ENCODE peak calls at places on chromosome 11, in four cellular contexts. Z, C, O and P are unnamed samples.

GRCh38 chr11:103035656-103036434 is 56.1 kb downstream of the DCUN1D5 start:
- DNase-seq in Z (peak; percentile 43), C (no peak), O (peak; percentile 55), P (peak; percentile 78)

GRCh38 chr11:3225826-3226750 is 6.1 kb downstream of the MRGPRE start:
- DNase-seq in Z (peak; percentile 15), C (no peak), O (no peak), P (no peak)

GRCh38 chr11:119222891-119223290 is 16.8 kb downstream of the CBL start:
- DNase-seq in Z (no peak), C (no peak), O (no peak), P (no peak)

GRCh38 chr11:67266424-67267187 is at the start of gene GRK2:
- DNase-seq in Z (peak; percentile 88), C (no peak), O (no peak), P (peak; percentile 59)

GRCh38 chr11:33086017-33086416 is 46.6 kb downstream of the TCP11L1 start:
- DNase-seq in Z (no peak), C (no peak), O (no peak), P (no peak)

GRCh38 chr11:86069408-86070086 is 663 bp upstream of the PICALM start:
- DNase-seq in Z (peak; percentile 22), C (peak; percentile 17), O (peak; percentile 62), P (no peak)

GRCh38 chr11:130022799-130023198 is 20.2 kb upstream of the PRDM10 start:
- DNase-seq in Z (no peak), C (no peak), O (no peak), P (no peak)

GRCh38 chr11:80028998-80029397 is 588.2 kb upstream of the TENM4 start:
- DNase-seq in Z (no peak), C (no peak), O (no peak), P (no peak)

GRCh38 chr11:36075053-36075452 is 131.2 kb downstream of the LDLRAD3 start:
- DNase-seq in Z (no peak), C (no peak), O (no peak), P (no peak)

GRCh38 chr11:14687943-14688627 is 44.5 kb downstream of the PDE3B start:
- DNase-seq in Z (no peak), C (no peak), O (no peak), P (peak; percentile 7)

GRCh38 chr11:65645710-65646109 is 7.8 kb downstream of the SIPA1 start:
- DNase-seq in Z (no peak), C (no peak), O (no peak), P (peak; percentile 50)

GRCh38 chr11:36249271-36249670 is 40.0 kb downstream of the COMMD9 start:
- DNase-seq in Z (no peak), C (no peak), O (no peak), P (peak; percentile 23)

GRCh38 chr11:2088746-2089535 is 50.2 kb downstream of the IGF2 start:
- DNase-seq in Z (no peak), C (no peak), O (no peak), P (no peak)

GRCh38 chr11:103699216-103699615 is 337.2 kb upstream of the DDI1 start:
- DNase-seq in Z (no peak), C (no peak), O (no peak), P (peak; percentile 13)

GRCh38 chr11:13606701-13607100 is 61.8 kb upstream of the FAR1 start:
- DNase-seq in Z (no peak), C (no peak), O (no peak), P (no peak)

GRCh38 chr11:44804449-44805151 is 77.8 kb downstream of the TSPAN18 start:
- DNase-seq in Z (no peak), C (no peak), O (no peak), P (peak; percentile 15)

GRCh38 chr11:125603207-125603606 is 10.6 kb downstream of the STT3A start:
- DNase-seq in Z (no peak), C (no peak), O (no peak), P (no peak)

GRCh38 chr11:29782447-29782846 is 234.4 kb downstream of the KCNA4 start:
- DNase-seq in Z (no peak), C (no peak), O (no peak), P (no peak)

GRCh38 chr11:16167706-16168487 is 188.4 kb downstream of the SOX6 start:
- DNase-seq in Z (no peak), C (no peak), O (no peak), P (no peak)

GRCh38 chr11:117816846-117817212 is 7.7 kb downstream of the FXYD2 start:
- DNase-seq in Z (no peak), C (no peak), O (no peak), P (no peak)

GRCh38 chr11:125423247-125423849 is 72.7 kb downstream of the FEZ1 start:
- DNase-seq in Z (no peak), C (no peak), O (no peak), P (peak; percentile 63)

GRCh38 chr11:1327064-1327460 is 17.6 kb upstream of the TOLLIP start:
- DNase-seq in Z (no peak), C (no peak), O (no peak), P (peak; percentile 27)

GRCh38 chr11:97574976-97575665 is 1185.3 kb downstream of the JRKL start:
- DNase-seq in Z (no peak), C (no peak), O (no peak), P (no peak)

GRCh38 chr11:44563716-44564115 is 1.7 kb upstream of the CD82 start:
- DNase-seq in Z (no peak), C (no peak), O (no peak), P (no peak)

GRCh38 chr11:131838016-131838415 is 467.6 kb downstream of the NTM start:
- DNase-seq in Z (no peak), C (no peak), O (no peak), P (peak; percentile 59)

GRCh38 chr11:109726061-109726460 is 304.1 kb downstream of the C11orf87 start:
- DNase-seq in Z (no peak), C (no peak), O (no peak), P (no peak)

GRCh38 chr11:69475141-69475865 is 6.2 kb upstream of the LINC01488 start:
- DNase-seq in Z (no peak), C (no peak), O (no peak), P (no peak)

GRCh38 chr11:134153147-134153905 is 70.4 kb downstream of the NCAPD3 start:
- DNase-seq in Z (no peak), C (no peak), O (no peak), P (no peak)

GRCh38 chr11:109668973-109669634 is 247.1 kb downstream of the C11orf87 start:
- DNase-seq in Z (no peak), C (no peak), O (no peak), P (no peak)

GRCh38 chr11:116611998-116612620 is 160.7 kb downstream of the BUD13 start:
- DNase-seq in Z (no peak), C (no peak), O (no peak), P (no peak)

GRCh38 chr11:117871160-117871559 is 5.3 kb downstream of the FXYD6 start:
- DNase-seq in Z (no peak), C (no peak), O (no peak), P (no peak)

GRCh38 chr11:74749965-74750296 is 1.3 kb downstream of the RNF169 start:
- DNase-seq in Z (no peak), C (no peak), O (no peak), P (no peak)

GRCh38 chr11:130131957-130132850 is 27.4 kb upstream of the ST14 start:
- DNase-seq in Z (peak; percentile 83), C (peak; percentile 17), O (peak; percentile 15), P (peak; percentile 87)

GRCh38 chr11:9601041-9601875 is 27.8 kb downstream of the WEE1 start:
- DNase-seq in Z (no peak), C (no peak), O (peak; percentile 95), P (no peak)

GRCh38 chr11:74009230-74009547 is 304 bp upstream of the UCP3 start:
- DNase-seq in Z (no peak), C (no peak), O (no peak), P (no peak)

GRCh38 chr11:991711-992307 is 44.7 kb downstream of the MUC6 start:
- DNase-seq in Z (no peak), C (no peak), O (no peak), P (no peak)

DNA sequence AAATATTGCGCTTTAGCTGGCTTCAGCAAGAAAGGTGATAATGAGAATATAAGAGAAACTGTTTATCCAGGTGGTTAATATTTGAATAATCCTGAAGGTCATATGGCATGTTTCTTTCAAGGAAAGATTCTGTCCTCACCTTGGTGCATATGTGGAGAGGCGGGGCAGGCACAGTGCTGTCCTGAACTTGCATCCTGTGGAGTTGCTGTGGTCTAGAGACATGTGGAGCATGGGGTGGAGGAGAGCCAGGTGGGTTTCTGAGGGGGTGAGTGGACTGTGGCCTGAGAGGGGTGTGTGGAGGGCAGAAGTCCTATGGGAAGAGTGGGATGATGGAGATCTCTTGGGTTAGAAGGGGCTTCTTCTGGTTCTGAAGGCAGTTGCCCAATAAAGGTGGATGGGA is 65.5 kb downstream of the GRIK4 start:
- DNase-seq in Z (no peak), C (no peak), O (no peak), P (no peak)
- TF ChIP-seq JUND in Z (no peak), C (no peak), O (no peak), P (no peak)

GRCh38 chr11:6225896-6226295 is 8.5 kb downstream of the FHIP1B start:
- DNase-seq in Z (no peak), C (no peak), O (no peak), P (no peak)
- TF ChIP-seq JUND in Z (no peak), C (no peak), O (no peak), P (no peak)

DNA sequence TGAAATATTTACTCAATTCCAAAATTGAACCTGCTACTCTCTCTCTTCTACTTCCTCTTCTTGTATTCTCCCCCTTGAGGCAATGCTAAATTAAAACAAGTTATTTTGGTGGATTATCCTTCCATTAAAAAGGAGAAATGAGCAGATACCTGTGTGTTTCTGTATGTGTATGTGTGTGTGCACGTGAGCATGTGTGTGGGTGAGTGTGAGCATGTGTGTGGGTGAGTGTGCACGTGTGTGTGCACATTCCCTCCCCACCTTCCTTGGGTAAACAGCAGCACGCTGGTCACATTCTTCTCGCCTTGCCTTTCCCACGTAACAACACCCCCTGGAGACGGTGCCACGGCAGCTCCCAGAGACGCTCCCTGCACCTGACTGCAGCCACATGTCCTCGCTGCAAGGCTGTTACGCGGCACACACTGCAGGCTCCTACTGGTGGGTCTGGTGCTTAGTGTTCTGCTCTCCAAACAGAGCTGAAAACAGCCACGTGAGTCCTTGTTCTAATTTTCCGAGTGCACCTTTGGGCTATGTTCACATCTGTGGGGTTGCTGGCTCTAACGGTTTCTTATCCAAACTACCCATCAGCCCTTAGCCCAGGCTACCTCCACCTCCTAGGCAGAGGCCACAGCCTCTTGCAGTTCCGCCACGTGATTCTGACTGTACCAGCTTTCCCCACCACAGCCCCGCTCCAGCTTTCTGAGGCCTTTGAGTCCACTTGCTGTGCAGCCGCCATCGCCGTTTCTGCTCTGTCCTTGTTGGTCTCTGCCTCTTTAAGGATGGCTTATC is 123.3 kb downstream of the CTTN start:
- DNase-seq in Z (peak; percentile 52), C (no peak), O (no peak), P (peak; percentile 34)
- TF ChIP-seq JUND in Z (no peak), C (no peak), O (no peak), P (no peak)

GRCh38 chr11:122668562-122669090 is 13.1 kb downstream of the UBASH3B start:
- DNase-seq in Z (no peak), C (no peak), O (no peak), P (no peak)
- TF ChIP-seq JUND in Z (no peak), C (no peak), O (no peak), P (no peak)

DNA sequence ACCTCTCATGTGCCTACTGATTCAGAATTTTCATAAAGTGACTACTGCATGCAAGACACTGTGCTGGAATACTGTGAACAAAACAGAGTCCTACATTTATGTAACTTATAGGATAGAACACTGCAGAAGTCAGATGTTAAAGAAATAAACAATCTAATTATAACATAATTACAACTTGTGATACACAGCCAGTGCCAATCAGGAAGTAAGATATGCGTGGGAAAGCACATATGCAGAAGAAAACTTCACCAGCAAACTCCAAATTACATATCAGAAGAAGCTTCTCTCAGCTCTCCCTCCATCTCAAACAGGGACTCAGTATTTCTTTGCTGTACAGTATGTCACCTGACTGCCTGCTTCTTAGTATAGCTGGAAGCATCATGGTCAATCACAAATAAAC is 37.4 kb downstream of the PAK1 start:
- DNase-seq in Z (no peak), C (no peak), O (no peak), P (no peak)
- TF ChIP-seq JUND in Z (no peak), C (no peak), O (no peak), P (no peak)